ENCODE peak calls at places on chromosome 1, in eight cellular contexts. W is psoas muscle, U is IMR-90, P is thoracic aorta, Z is ovary, X is A673, G is brain microvascular endothelial cell, D is coronary artery. E is an unnamed sample.

GRCh38 chr1:160326393-160326792 is 16.7 kb downstream of the COPA start:
- DNase-seq in W (no peak), U (no peak), P (no peak), Z (no peak), X (no peak), G (no peak), D (no peak), E (no peak)

GRCh38 chr1:1122981-1123480 is 7.1 kb upstream of the C1orf159 start:
- DNase-seq in W (peak), U (no peak), P (no peak), Z (no peak), X (peak), G (no peak), D (no peak), E (no peak)

GRCh38 chr1:116661633-116662032 is 5.9 kb downstream of the IGSF3 start:
- DNase-seq in W (no peak), U (no peak), P (no peak), Z (no peak), X (no peak), G (no peak), D (no peak), E (no peak)

GRCh38 chr1:93395195-93395594 is 49.5 kb downstream of the DR1 start:
- DNase-seq in W (no peak), U (peak), P (no peak), Z (no peak), X (no peak), G (no peak), D (no peak), E (no peak)

GRCh38 chr1:61052393-61053280 is 29.7 kb upstream of the NFIA start:
- DNase-seq in W (no peak), U (no peak), P (no peak), Z (no peak), X (no peak), G (no peak), D (no peak), E (no peak)

GRCh38 chr1:187928288-187928687 is 1099.5 kb downstream of the PLA2G4A start:
- DNase-seq in W (no peak), U (peak), P (no peak), Z (no peak), X (peak), G (peak), D (no peak), E (no peak)

GRCh38 chr1:21524686-21525339 is 15.6 kb downstream of the ALPL start:
- DNase-seq in W (no peak), U (no peak), P (no peak), Z (no peak), X (no peak), G (no peak), D (no peak), E (no peak)

GRCh38 chr1:83704350-83704749 is 294.6 kb downstream of the TTLL7 start:
- DNase-seq in W (no peak), U (no peak), P (no peak), Z (no peak), X (no peak), G (no peak), D (no peak), E (no peak)

GRCh38 chr1:57262472-57262871 is 161.4 kb downstream of the DAB1 start:
- DNase-seq in W (no peak), U (no peak), P (no peak), Z (no peak), X (no peak), G (no peak), D (no peak), E (no peak)

GRCh38 chr1:198730952-198731351 is 92.1 kb downstream of the PTPRC start:
- DNase-seq in W (no peak), U (no peak), P (no peak), Z (no peak), X (no peak), G (no peak), D (no peak), E (no peak)

GRCh38 chr1:25040122-25040685 is 110.1 kb upstream of the RUNX3 start:
- DNase-seq in W (peak), U (no peak), P (no peak), Z (no peak), X (no peak), G (no peak), D (no peak), E (no peak)

GRCh38 chr1:192266645-192267044 is 50.1 kb upstream of the RGS21 start:
- DNase-seq in W (no peak), U (no peak), P (no peak), Z (no peak), X (no peak), G (no peak), D (no peak), E (no peak)

GRCh38 chr1:89060091-89060490 is 4.9 kb downstream of the GBP1 start:
- DNase-seq in W (no peak), U (no peak), P (no peak), Z (no peak), X (no peak), G (no peak), D (no peak), E (no peak)

GRCh38 chr1:224529844-224530243 is 86.3 kb upstream of the CNIH3 start:
- DNase-seq in W (no peak), U (no peak), P (no peak), Z (no peak), X (no peak), G (no peak), D (no peak), E (no peak)
- H3K27ac ChIP-seq in W (no peak), U (no peak), P (no peak), Z (no peak), X (no peak), G (no peak), D (no peak), E (no peak)

GRCh38 chr1:86430376-86430775 is 6.4 kb downstream of the CLCA2 start:
- DNase-seq in W (no peak), U (no peak), P (no peak), Z (no peak), X (peak), G (no peak), D (no peak), E (peak)
- H3K27ac ChIP-seq in W (peak), U (peak), P (peak), Z (peak), X (peak), G (peak), D (peak), E (peak)

DNA sequence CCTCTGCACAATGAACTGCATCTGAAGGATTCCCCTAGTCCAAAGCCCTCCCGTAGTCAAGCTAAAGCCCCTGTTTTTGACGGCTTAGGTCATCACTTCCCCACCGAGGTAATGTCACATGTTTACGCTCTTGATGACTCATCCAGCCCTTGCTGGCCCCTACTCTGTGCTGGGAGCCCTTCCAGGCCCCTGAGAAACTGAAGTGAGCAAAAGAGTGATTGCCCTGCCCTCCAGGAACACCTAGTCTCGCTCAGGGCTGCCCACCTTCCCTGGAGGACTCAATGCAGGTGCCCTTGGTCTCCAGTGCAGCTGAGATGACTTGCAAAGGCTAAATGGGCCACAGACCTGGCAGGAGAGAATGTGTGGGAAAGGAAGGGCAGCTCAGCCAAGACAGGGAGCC is 345.7 kb downstream of the NPHP4 start:
- DNase-seq in W (no peak), U (no peak), P (no peak), Z (no peak), X (no peak), G (no peak), D (peak), E (no peak)
- H3K27ac ChIP-seq in W (no peak), U (no peak), P (no peak), Z (no peak), X (no peak), G (no peak), D (no peak), E (no peak)

GRCh38 chr1:94863297-94863911 is 43.2 kb downstream of the SLC44A3 start:
- DNase-seq in W (no peak), U (peak), P (no peak), Z (no peak), X (no peak), G (no peak), D (no peak), E (no peak)
- H3K27ac ChIP-seq in W (peak), U (peak), P (peak), Z (peak), X (no peak), G (peak), D (peak), E (peak)

GRCh38 chr1:39269349-39269748 is 64.9 kb downstream of the MACF1 start:
- DNase-seq in W (no peak), U (no peak), P (no peak), Z (no peak), X (no peak), G (no peak), D (no peak), E (no peak)
- H3K27ac ChIP-seq in W (peak), U (peak), P (peak), Z (peak), X (peak), G (no peak), D (peak), E (peak)